ENCODE peak calls at places on chromosomes 6 and 20, in five cellular contexts. C, U, L, Q and E are unnamed samples.

GRCh38 chr6:84508334-84508733 is 256.1 kb downstream of the TBX18 start:
- DNase-seq in C (no peak), U (no peak), L (no peak), Q (no peak), E (no peak)

GRCh38 chr6:135087803-135088202 is 33.2 kb upstream of the HBS1L start:
- DNase-seq in C (no peak), U (peak), L (no peak), Q (no peak), E (no peak)

GRCh38 chr20:63850689-63851547 is 10.4 kb upstream of the ABHD16B start:
- DNase-seq in C (no peak), U (no peak), L (no peak), Q (no peak), E (no peak)

GRCh38 chr6:109336221-109336955 is 45.9 kb downstream of the CD164 start:
- DNase-seq in C (no peak), U (peak), L (no peak), Q (peak), E (no peak)

GRCh38 chr20:58555078-58555765 is 40.0 kb upstream of the APCDD1L start:
- DNase-seq in C (no peak), U (peak), L (no peak), Q (peak), E (peak)

GRCh38 chr20:23161968-23162696 is 76.0 kb upstream of the CD93 start:
- DNase-seq in C (peak), U (peak), L (peak), Q (peak), E (peak)

GRCh38 chr6:143177706-143178105 is 117.0 kb downstream of the AIG1 start:
- DNase-seq in C (no peak), U (no peak), L (no peak), Q (no peak), E (no peak)

GRCh38 chr6:143176090-143177021 is 115.7 kb downstream of the AIG1 start:
- DNase-seq in C (no peak), U (peak), L (no peak), Q (peak), E (no peak)

GRCh38 chr20:2234788-2235187 is 61.0 kb upstream of the TGM3 start:
- DNase-seq in C (no peak), U (no peak), L (no peak), Q (peak), E (no peak)

GRCh38 chr20:41308726-41309413 is 8.7 kb downstream of the ZHX3 start:
- DNase-seq in C (no peak), U (peak), L (no peak), Q (no peak), E (no peak)

GRCh38 chr20:62942456-62942855 is 4.5 kb downstream of the GID8 start:
- DNase-seq in C (no peak), U (no peak), L (no peak), Q (no peak), E (no peak)

GRCh38 chr6:82712826-82713225 is 349.2 kb downstream of the TPBG start:
- DNase-seq in C (no peak), U (peak), L (no peak), Q (no peak), E (no peak)

GRCh38 chr20:22579119-22579427 is 5.3 kb downstream of the FOXA2 start:
- DNase-seq in C (no peak), U (no peak), L (no peak), Q (no peak), E (no peak)

GRCh38 chr6:157530126-157530525 is 149.1 kb downstream of the ZDHHC14 start:
- DNase-seq in C (no peak), U (no peak), L (no peak), Q (no peak), E (no peak)

GRCh38 chr20:38260378-38261053 is at the start of gene KIAA1755:
- DNase-seq in C (no peak), U (no peak), L (no peak), Q (no peak), E (peak)

GRCh38 chr6:39725632-39725997 is 407 bp upstream of the KIF6 start:
- DNase-seq in C (no peak), U (no peak), L (no peak), Q (no peak), E (no peak)

GRCh38 chr6:16972535-16972934 is 129.3 kb upstream of the STMND1 start:
- DNase-seq in C (no peak), U (no peak), L (no peak), Q (no peak), E (no peak)

GRCh38 chr6:144158133-144158532 is 7.8 kb downstream of the STX11 start:
- DNase-seq in C (peak), U (peak), L (no peak), Q (peak), E (no peak)

GRCh38 chr6:67300430-67301040 is 1334.5 kb upstream of the ADGRB3 start:
- DNase-seq in C (no peak), U (no peak), L (no peak), Q (no peak), E (no peak)

GRCh38 chr6:162750776-162751175 is 23.0 kb downstream of the PACRG start:
- DNase-seq in C (no peak), U (peak), L (no peak), Q (peak), E (no peak)

GRCh38 chr6:21001736-21002135 is 467.5 kb downstream of the CDKAL1 start:
- DNase-seq in C (no peak), U (peak), L (no peak), Q (no peak), E (no peak)